ENCODE peak calls at places on chromosome 1, in four cellular contexts. D is transverse colon; O is naive thymus-derived CD4-positive, alpha-beta T cell; T is SK-N-SH. Y is an unnamed sample.

GRCh38 chr1:214550339-214551051 is 907 bp downstream of the PTPN14 start:
- DNase-seq in D (no peak), O (no peak), T (peak; percentile 24), Y (no peak)

GRCh38 chr1:42186172-42186571 is 21.6 kb upstream of the GUCA2A start:
- DNase-seq in D (no peak), O (no peak), T (no peak), Y (no peak)

GRCh38 chr1:38527373-38527966 is 332.1 kb downstream of the RRAGC start:
- DNase-seq in D (peak; percentile 56), O (peak; percentile 51), T (no peak), Y (no peak)

GRCh38 chr1:243312962-243313634 is 57.3 kb downstream of the SDCCAG8 start:
- DNase-seq in D (no peak), O (no peak), T (no peak), Y (no peak)

GRCh38 chr1:97144527-97144926 is 422.9 kb downstream of the PTBP2 start:
- DNase-seq in D (no peak), O (no peak), T (no peak), Y (no peak)

GRCh38 chr1:206700445-206701036 is 15.8 kb downstream of the MAPKAPK2 start:
- DNase-seq in D (no peak), O (no peak), T (no peak), Y (no peak)

GRCh38 chr1:116988248-116988647 is 13.3 kb upstream of the CD101 start:
- DNase-seq in D (no peak), O (no peak), T (no peak), Y (no peak)

GRCh38 chr1:218034464-218034863 is 250.6 kb upstream of the RRP15 start:
- DNase-seq in D (no peak), O (no peak), T (no peak), Y (peak; percentile 86)

GRCh38 chr1:119318466-119319309 is 49.9 kb upstream of the HAO2 start:
- DNase-seq in D (no peak), O (no peak), T (no peak), Y (no peak)

GRCh38 chr1:3071507-3072177 is 2.6 kb downstream of the PRDM16 start:
- DNase-seq in D (no peak), O (no peak), T (no peak), Y (no peak)

GRCh38 chr1:174398246-174398645 is 49.5 kb upstream of the GPR52 start:
- DNase-seq in D (no peak), O (no peak), T (no peak), Y (no peak)

GRCh38 chr1:241881444-241881843 is 33.4 kb downstream of the EXO1 start:
- DNase-seq in D (no peak), O (no peak), T (no peak), Y (no peak)

GRCh38 chr1:157369808-157370521 is 182.3 kb downstream of the FCRL5 start:
- DNase-seq in D (peak; percentile 64), O (peak; percentile 29), T (peak; percentile 51), Y (peak; percentile 38)

GRCh38 chr1:178109348-178110143 is 15.6 kb downstream of the RASAL2 start:
- DNase-seq in D (no peak), O (no peak), T (no peak), Y (no peak)

GRCh38 chr1:27606708-27607238 is 2.8 kb upstream of the AHDC1 start:
- DNase-seq in D (no peak), O (no peak), T (no peak), Y (no peak)

GRCh38 chr1:87292684-87293493 is 35.8 kb upstream of the LMO4 start:
- DNase-seq in D (peak; percentile 59), O (peak; percentile 54), T (peak; percentile 57), Y (peak; percentile 63)

GRCh38 chr1:177569476-177569875 is 398.7 kb downstream of the BRINP2 start:
- DNase-seq in D (no peak), O (no peak), T (no peak), Y (no peak)

GRCh38 chr1:81304187-81304586 is 496.5 kb upstream of the ADGRL2 start:
- DNase-seq in D (no peak), O (no peak), T (peak; percentile 28), Y (no peak)

GRCh38 chr1:247335871-247336270 is 4.2 kb upstream of the ZNF496 start:
- DNase-seq in D (no peak), O (no peak), T (no peak), Y (no peak)

GRCh38 chr1:227946624-227947424 is 908 bp downstream of the WNT9A start:
- DNase-seq in D (peak; percentile 84), O (peak; percentile 59), T (peak; percentile 95), Y (peak; percentile 48)

GRCh38 chr1:13624526-13624925 is 40.9 kb downstream of the PDPN start:
- DNase-seq in D (no peak), O (no peak), T (no peak), Y (no peak)

GRCh38 chr1:111793896-111794295 is 38.2 kb downstream of the DDX20 start:
- DNase-seq in D (no peak), O (no peak), T (no peak), Y (no peak)

GRCh38 chr1:1069711-1070676 is 4.1 kb downstream of the RNF223 start:
- DNase-seq in D (no peak), O (no peak), T (no peak), Y (no peak)

GRCh38 chr1:245183429-245183828 is 28.6 kb downstream of the KIF26B start:
- DNase-seq in D (no peak), O (no peak), T (no peak), Y (no peak)

GRCh38 chr1:109787211-109787844 is 23.6 kb upstream of the EPS8L3 start:
- DNase-seq in D (peak; percentile 13), O (no peak), T (peak; percentile 10), Y (no peak)

GRCh38 chr1:231059566-231060193 is 19.6 kb upstream of the FAM89A start:
- DNase-seq in D (no peak), O (no peak), T (peak; percentile 64), Y (no peak)

GRCh38 chr1:45815667-45816458 is 12.5 kb downstream of the MAST2 start:
- DNase-seq in D (no peak), O (no peak), T (no peak), Y (no peak)

GRCh38 chr1:72724951-72725863 is 442.9 kb upstream of the NEGR1 start:
- DNase-seq in D (no peak), O (no peak), T (peak; percentile 16), Y (peak; percentile 29)

GRCh38 chr1:3504151-3504822 is 49.8 kb downstream of the ARHGEF16 start:
- DNase-seq in D (no peak), O (no peak), T (no peak), Y (no peak)

DNA sequence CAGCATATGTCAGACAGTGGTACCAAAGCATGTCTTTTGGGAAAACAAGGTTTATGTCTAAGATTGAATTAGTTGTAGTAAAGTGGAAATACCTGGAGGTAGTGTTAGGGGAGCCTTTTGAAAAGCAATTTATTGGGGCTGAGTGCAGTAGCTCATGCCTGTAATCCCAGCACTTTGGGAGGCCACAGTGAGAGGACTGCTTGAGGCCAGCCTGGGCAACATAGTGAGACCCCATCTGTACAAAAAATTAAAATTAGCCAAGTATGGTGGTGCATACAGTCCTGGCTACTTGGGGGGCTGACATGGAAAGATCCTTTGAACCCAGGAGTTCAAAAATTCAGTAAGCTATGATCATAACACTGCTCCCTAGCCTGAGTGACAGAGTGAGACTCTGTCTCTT is 7.3 kb downstream of the ZMPSTE24 start:
- DNase-seq in D (no peak), O (no peak), T (no peak), Y (no peak)
- H3K36me3 ChIP-seq in D (no peaks in the 10 kb centered on the region), O (peaks cover 28% of the 10 kb centered on the region), T (peaks cover 62% of the 10 kb centered on the region), Y (peaks cover 79% of the 10 kb centered on the region)

GRCh38 chr1:22790232-22791008 is 79.8 kb downstream of the EPHB2 start:
- DNase-seq in D (peak; percentile 76), O (no peak), T (peak; percentile 90), Y (no peak)
- H3K9me3 ChIP-seq in D (no peaks in the 10 kb centered on the region), O (no peaks in the 10 kb centered on the region), T (no peaks in the 10 kb centered on the region), Y (no peaks in the 10 kb centered on the region)

DNA sequence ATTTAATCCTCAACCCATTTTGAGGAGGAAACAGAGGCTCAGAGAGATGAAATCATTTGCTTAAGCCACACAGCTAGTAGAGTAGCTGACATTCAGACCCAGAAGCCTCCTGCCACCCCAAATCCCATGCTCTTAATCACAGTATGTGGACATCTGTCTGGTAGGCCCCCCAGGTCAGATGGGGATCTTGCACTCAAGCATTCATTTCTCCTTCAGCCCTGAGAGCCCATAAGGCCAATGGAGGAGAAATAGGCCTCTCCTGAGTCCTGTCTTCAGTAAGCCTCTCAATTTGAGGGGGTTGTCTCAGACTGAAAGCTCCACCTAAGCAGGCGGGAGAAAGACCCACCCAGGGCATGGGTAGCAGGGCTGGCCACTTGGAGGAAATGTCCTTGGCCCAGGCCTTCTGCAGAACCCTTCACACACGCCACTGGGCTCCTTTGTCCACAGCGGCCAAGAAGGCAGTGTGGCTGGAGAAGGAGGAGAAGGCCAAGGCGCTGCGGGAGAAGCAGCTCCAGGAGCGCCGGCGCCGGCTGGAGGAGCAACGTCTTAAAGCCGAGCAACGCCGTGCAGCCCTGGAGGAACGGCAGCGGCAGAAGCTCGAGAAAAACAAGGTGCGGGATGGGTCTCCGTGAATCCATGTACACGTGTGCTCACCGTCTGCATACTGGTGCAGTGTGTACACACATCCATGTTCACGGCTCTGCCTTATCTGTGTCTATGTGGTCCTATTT is 16.2 kb downstream of the MAP7D1 start:
- DNase-seq in D (no peak), O (no peak), T (no peak), Y (no peak)
- H3K36me3 ChIP-seq in D (no peaks in the 10 kb centered on the region), O (peaks cover 16% of the 10 kb centered on the region), T (peaks cover 55% of the 10 kb centered on the region), Y (peaks cover 58% of the 10 kb centered on the region)

GRCh38 chr1:225642177-225642576 is 10.7 kb downstream of the ENAH start:
- DNase-seq in D (no peak), O (no peak), T (no peak), Y (no peak)
- H3K9me3 ChIP-seq in D (no peaks in the 10 kb centered on the region), O (no peaks in the 10 kb centered on the region), T (peaks cover 3% of the 10 kb centered on the region), Y (peaks cover 6% of the 10 kb centered on the region)

GRCh38 chr1:65399003-65399402 is 21.5 kb upstream of the LEPR start:
- DNase-seq in D (no peak), O (no peak), T (no peak), Y (no peak)
- H3K36me3 ChIP-seq in D (no peaks in the 10 kb centered on the region), O (no peaks in the 10 kb centered on the region), T (no peaks in the 10 kb centered on the region), Y (no peaks in the 10 kb centered on the region)

Y was measured in HAP-1.